ENCODE peak calls at places on chromosome 22, in ten cellular contexts. One of them, this sample, is unnamed.

GRCh38 chr22:30287626-30288413 is 1.5 kb downstream of the CASTOR1 start:
- DNase-seq in neuronal stem cell: peak; percentile 80
- DNase-seq in A549: peak; percentile 91
- DNase-seq in K562: peak; percentile 50
- DNase-seq in fibroblast of lung: peak; percentile 90
- DNase-seq in endodermal cell: peak; percentile 96
- DNase-seq in lung: peak; percentile 83
- DNase-seq in neural progenitor cell: peak; percentile 95
- DNase-seq in sigmoid colon: peak; percentile 96
- DNase-seq in H9: peak; percentile 96
- DNase-seq in this sample: peak; percentile 82

GRCh38 chr22:23688571-23688970 is 2.2 kb upstream of the RGL4 start:
- DNase-seq in sigmoid colon: no peak
- DNase-seq in endodermal cell: no peak
- DNase-seq in H9: no peak
- DNase-seq in neuronal stem cell: no peak
- DNase-seq in A549: no peak
- DNase-seq in fibroblast of lung: no peak
- DNase-seq in neural progenitor cell: no peak
- DNase-seq in lung: no peak
- DNase-seq in K562: no peak
- DNase-seq in this sample: no peak

GRCh38 chr22:44312766-44313165 is at the start of gene SHISAL1:
- DNase-seq in sigmoid colon: no peak
- DNase-seq in A549: no peak
- DNase-seq in H9: no peak
- DNase-seq in neural progenitor cell: no peak
- DNase-seq in neuronal stem cell: no peak
- DNase-seq in endodermal cell: no peak
- DNase-seq in fibroblast of lung: peak; percentile 74
- DNase-seq in K562: no peak
- DNase-seq in lung: no peak
- DNase-seq in this sample: no peak

GRCh38 chr22:39454385-39454871 is 2.4 kb upstream of the MGAT3 start:
- DNase-seq in neural progenitor cell: peak; percentile 52
- DNase-seq in A549: peak; percentile 64
- DNase-seq in endodermal cell: peak; percentile 79
- DNase-seq in lung: no peak
- DNase-seq in fibroblast of lung: peak; percentile 8
- DNase-seq in H9: peak; percentile 70
- DNase-seq in K562: no peak
- DNase-seq in neuronal stem cell: no peak
- DNase-seq in sigmoid colon: no peak
- DNase-seq in this sample: no peak

GRCh38 chr22:25161017-25161915 is 38.4 kb upstream of the CRYBB3 start:
- DNase-seq in fibroblast of lung: no peak
- DNase-seq in A549: no peak
- DNase-seq in H9: no peak
- DNase-seq in sigmoid colon: peak; percentile 52
- DNase-seq in endodermal cell: no peak
- DNase-seq in K562: no peak
- DNase-seq in lung: no peak
- DNase-seq in neural progenitor cell: no peak
- DNase-seq in neuronal stem cell: no peak
- DNase-seq in this sample: no peak

GRCh38 chr22:23242473-23243001 is 62.2 kb downstream of the BCR start:
- DNase-seq in lung: no peak
- DNase-seq in neuronal stem cell: peak; percentile 62
- DNase-seq in sigmoid colon: no peak
- DNase-seq in neural progenitor cell: peak; percentile 88
- DNase-seq in K562: no peak
- DNase-seq in endodermal cell: peak; percentile 98
- DNase-seq in A549: no peak
- DNase-seq in H9: peak; percentile 95
- DNase-seq in fibroblast of lung: peak; percentile 58
- DNase-seq in this sample: peak; percentile 85

GRCh38 chr22:40055143-40055926 is 60.6 kb downstream of the FAM83F start:
- DNase-seq in sigmoid colon: no peak
- DNase-seq in neuronal stem cell: no peak
- DNase-seq in A549: no peak
- DNase-seq in K562: peak; percentile 20
- DNase-seq in fibroblast of lung: no peak
- DNase-seq in neural progenitor cell: no peak
- DNase-seq in lung: no peak
- DNase-seq in endodermal cell: no peak
- DNase-seq in H9: no peak
- DNase-seq in this sample: no peak

GRCh38 chr22:37237371-37238268 is 6.4 kb downstream of the RAC2 start:
- DNase-seq in A549: no peak
- DNase-seq in endodermal cell: peak; percentile 70
- DNase-seq in fibroblast of lung: peak; percentile 74
- DNase-seq in sigmoid colon: peak; percentile 39
- DNase-seq in neuronal stem cell: no peak
- DNase-seq in K562: no peak
- DNase-seq in lung: no peak
- DNase-seq in neural progenitor cell: no peak
- DNase-seq in H9: no peak
- DNase-seq in this sample: no peak

GRCh38 chr22:31915499-31916065 is 28.8 kb upstream of the YWHAH start:
- DNase-seq in lung: no peak
- DNase-seq in H9: no peak
- DNase-seq in endodermal cell: no peak
- DNase-seq in K562: no peak
- DNase-seq in neural progenitor cell: no peak
- DNase-seq in neuronal stem cell: no peak
- DNase-seq in fibroblast of lung: no peak
- DNase-seq in A549: no peak
- DNase-seq in sigmoid colon: no peak
- DNase-seq in this sample: no peak

GRCh38 chr22:17234144-17234623 is 14.9 kb upstream of the ADA2 start:
- DNase-seq in A549: peak; percentile 45
- DNase-seq in H9: peak; percentile 98
- DNase-seq in fibroblast of lung: peak; percentile 6
- DNase-seq in K562: no peak
- DNase-seq in neural progenitor cell: peak; percentile 89
- DNase-seq in lung: no peak
- DNase-seq in neuronal stem cell: peak; percentile 59
- DNase-seq in sigmoid colon: no peak
- DNase-seq in endodermal cell: peak; percentile 97
- DNase-seq in this sample: peak; percentile 92

GRCh38 chr22:30606455-30607299 is at the start of gene TCN2:
- DNase-seq in neural progenitor cell: peak; percentile 96
- DNase-seq in neuronal stem cell: peak; percentile 93
- DNase-seq in fibroblast of lung: peak; percentile 85
- DNase-seq in endodermal cell: peak; percentile 97
- DNase-seq in lung: peak; percentile 72
- DNase-seq in A549: peak; percentile 58
- DNase-seq in K562: peak; percentile 53
- DNase-seq in H9: peak; percentile 97
- DNase-seq in sigmoid colon: peak; percentile 88
- DNase-seq in this sample: peak; percentile 86

GRCh38 chr22:27004434-27004833 is 347.0 kb downstream of the MIAT start:
- DNase-seq in K562: peak; percentile 21
- DNase-seq in endodermal cell: no peak
- DNase-seq in sigmoid colon: no peak
- DNase-seq in lung: no peak
- DNase-seq in A549: no peak
- DNase-seq in H9: peak; percentile 52
- DNase-seq in fibroblast of lung: no peak
- DNase-seq in neural progenitor cell: no peak
- DNase-seq in neuronal stem cell: no peak
- DNase-seq in this sample: peak; percentile 47

GRCh38 chr22:40215266-40215665 is 37.5 kb downstream of the TNRC6B start:
- DNase-seq in endodermal cell: no peak
- DNase-seq in K562: no peak
- DNase-seq in fibroblast of lung: no peak
- DNase-seq in neuronal stem cell: no peak
- DNase-seq in lung: peak; percentile 52
- DNase-seq in sigmoid colon: no peak
- DNase-seq in H9: peak; percentile 22
- DNase-seq in neural progenitor cell: no peak
- DNase-seq in A549: no peak
- DNase-seq in this sample: no peak

DNA sequence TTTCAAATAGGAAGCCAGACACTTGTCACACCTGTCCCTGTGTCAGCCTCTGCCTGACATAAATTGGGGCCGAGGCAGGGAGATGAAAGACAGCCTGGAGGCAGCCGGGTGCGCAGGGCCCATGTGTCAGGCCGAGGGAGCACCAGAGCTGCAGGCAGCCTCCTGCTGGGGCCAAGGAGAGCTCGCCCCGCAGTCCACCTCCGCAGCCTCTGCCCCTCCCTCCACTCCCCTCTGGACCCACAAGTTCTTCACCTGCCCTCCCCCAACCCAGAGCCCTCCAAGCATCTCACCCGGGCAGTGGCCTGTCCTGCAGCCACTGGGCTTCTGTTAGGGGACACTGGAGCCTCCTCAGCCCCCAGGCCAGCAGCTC is 8.8 kb downstream of the RTN4R start:
- DNase-seq in neuronal stem cell: no peak
- DNase-seq in H9: no peak
- DNase-seq in fibroblast of lung: no peak
- DNase-seq in sigmoid colon: no peak
- DNase-seq in K562: peak; percentile 66
- DNase-seq in lung: no peak
- DNase-seq in A549: no peak
- DNase-seq in endodermal cell: no peak
- DNase-seq in neural progenitor cell: no peak
- DNase-seq in this sample: no peak
- H3K4me1 ChIP-seq in neuronal stem cell: peaks cover 2% of the 10 kb centered on the region
- H3K4me1 ChIP-seq in H9: no peaks in the 10 kb centered on the region
- H3K4me1 ChIP-seq in fibroblast of lung: no peaks in the 10 kb centered on the region
- H3K4me1 ChIP-seq in sigmoid colon: no peaks in the 10 kb centered on the region
- H3K4me1 ChIP-seq in K562: peaks cover 13% of the 10 kb centered on the region
- H3K4me1 ChIP-seq in lung: no peaks in the 10 kb centered on the region
- H3K4me1 ChIP-seq in A549: no peaks in the 10 kb centered on the region
- H3K4me1 ChIP-seq in endodermal cell: no peaks in the 10 kb centered on the region
- H3K4me1 ChIP-seq in neural progenitor cell: no peaks in the 10 kb centered on the region
- H3K4me1 ChIP-seq in this sample: no peaks in the 10 kb centered on the region

GRCh38 chr22:48600681-48601080 is 1227.0 kb downstream of the BRD1 start:
- DNase-seq in K562: no peak
- DNase-seq in H9: no peak
- DNase-seq in endodermal cell: no peak
- DNase-seq in A549: no peak
- DNase-seq in neuronal stem cell: no peak
- DNase-seq in fibroblast of lung: no peak
- DNase-seq in neural progenitor cell: no peak
- DNase-seq in sigmoid colon: no peak
- DNase-seq in lung: no peak
- DNase-seq in this sample: no peak
- H3K9me3 ChIP-seq in K562: no peaks in the 10 kb centered on the region
- H3K9me3 ChIP-seq in H9: no peaks in the 10 kb centered on the region
- H3K9me3 ChIP-seq in endodermal cell: peaks cover 12% of the 10 kb centered on the region
- H3K9me3 ChIP-seq in A549: no peaks in the 10 kb centered on the region
- H3K9me3 ChIP-seq in neuronal stem cell: peaks cover 3% of the 10 kb centered on the region
- H3K9me3 ChIP-seq in fibroblast of lung: no peaks in the 10 kb centered on the region
- H3K9me3 ChIP-seq in neural progenitor cell: no peaks in the 10 kb centered on the region
- H3K9me3 ChIP-seq in sigmoid colon: no peaks in the 10 kb centered on the region
- H3K9me3 ChIP-seq in lung: peaks cover 7% of the 10 kb centered on the region
- H3K9me3 ChIP-seq in this sample: peaks cover 53% of the 10 kb centered on the region

GRCh38 chr22:50088096-50088495 is 1.7 kb upstream of the MOV10L1 start:
- DNase-seq in K562: no peak
- DNase-seq in neuronal stem cell: no peak
- DNase-seq in neural progenitor cell: no peak
- DNase-seq in endodermal cell: no peak
- DNase-seq in A549: no peak
- DNase-seq in lung: no peak
- DNase-seq in fibroblast of lung: no peak
- DNase-seq in sigmoid colon: no peak
- DNase-seq in H9: no peak
- DNase-seq in this sample: no peak

GRCh38 chr22:50085211-50085999 is at the start of gene MLC1:
- DNase-seq in H9: no peak
- DNase-seq in sigmoid colon: no peak
- DNase-seq in endodermal cell: peak; percentile 40
- DNase-seq in neural progenitor cell: no peak
- DNase-seq in fibroblast of lung: peak; percentile 88
- DNase-seq in K562: peak; percentile 36
- DNase-seq in lung: no peak
- DNase-seq in neuronal stem cell: no peak
- DNase-seq in A549: no peak
- DNase-seq in this sample: no peak

GRCh38 chr22:50086526-50086925 is 1.3 kb upstream of the MLC1 start:
- DNase-seq in fibroblast of lung: peak; percentile 87
- DNase-seq in A549: no peak
- DNase-seq in K562: no peak
- DNase-seq in sigmoid colon: no peak
- DNase-seq in lung: no peak
- DNase-seq in neural progenitor cell: no peak
- DNase-seq in endodermal cell: no peak
- DNase-seq in neuronal stem cell: no peak
- DNase-seq in H9: no peak
- DNase-seq in this sample: no peak

GRCh38 chr22:50089231-50090140 is at the start of gene MOV10L1:
- DNase-seq in lung: no peak
- DNase-seq in fibroblast of lung: peak; percentile 34
- DNase-seq in endodermal cell: peak; percentile 74
- DNase-seq in neuronal stem cell: no peak
- DNase-seq in K562: peak; percentile 62
- DNase-seq in sigmoid colon: no peak
- DNase-seq in neural progenitor cell: no peak
- DNase-seq in A549: no peak
- DNase-seq in H9: peak; percentile 70
- DNase-seq in this sample: no peak

GRCh38 chr22:50087646-50088045 is 2.2 kb upstream of the MOV10L1 start:
- DNase-seq in endodermal cell: no peak
- DNase-seq in sigmoid colon: no peak
- DNase-seq in K562: no peak
- DNase-seq in lung: no peak
- DNase-seq in fibroblast of lung: no peak
- DNase-seq in neural progenitor cell: no peak
- DNase-seq in A549: no peak
- DNase-seq in H9: no peak
- DNase-seq in neuronal stem cell: no peak
- DNase-seq in this sample: no peak
- H3K4me1 ChIP-seq in endodermal cell: no peaks in the 10 kb centered on the region
- H3K4me1 ChIP-seq in sigmoid colon: no peaks in the 10 kb centered on the region
- H3K4me1 ChIP-seq in K562: peaks cover 12% of the 10 kb centered on the region
- H3K4me1 ChIP-seq in lung: no peaks in the 10 kb centered on the region
- H3K4me1 ChIP-seq in fibroblast of lung: no peaks in the 10 kb centered on the region
- H3K4me1 ChIP-seq in neural progenitor cell: no peaks in the 10 kb centered on the region
- H3K4me1 ChIP-seq in A549: no peaks in the 10 kb centered on the region
- H3K4me1 ChIP-seq in H9: no peaks in the 10 kb centered on the region
- H3K4me1 ChIP-seq in neuronal stem cell: peaks cover 14% of the 10 kb centered on the region
- H3K4me1 ChIP-seq in this sample: peaks cover 1% of the 10 kb centered on the region

DNA sequence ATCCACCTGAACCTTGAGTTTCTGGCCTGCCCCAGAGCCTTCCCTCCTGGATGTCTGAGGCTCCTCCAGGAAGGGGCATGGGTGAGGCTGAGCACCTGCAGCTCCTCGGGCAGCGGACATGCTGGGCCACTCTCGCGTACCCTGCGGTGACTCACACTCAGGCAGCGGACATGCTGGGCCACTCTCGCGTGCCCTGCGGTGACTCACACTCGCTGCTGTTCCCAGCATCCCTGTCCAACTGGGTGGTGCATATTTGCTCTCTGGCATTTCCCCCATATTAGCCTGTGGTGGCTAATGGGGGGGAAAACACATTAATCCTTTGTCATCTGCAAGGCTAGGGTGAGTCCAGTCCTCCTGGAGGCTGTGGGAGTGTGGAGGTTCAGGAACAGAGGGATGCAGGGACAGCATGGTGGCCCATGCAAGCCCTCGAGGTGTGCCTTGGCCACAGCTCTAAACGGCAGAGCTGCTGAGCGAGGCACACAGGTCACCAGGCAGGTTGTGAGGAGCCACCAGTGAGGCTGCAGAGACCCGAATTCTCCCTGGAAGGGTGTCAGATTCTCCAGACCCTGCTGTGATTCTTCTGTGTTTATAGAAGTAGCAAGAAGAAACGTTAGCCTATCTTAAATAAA is 728.1 kb downstream of the BRD1 start:
- DNase-seq in endodermal cell: no peak
- DNase-seq in A549: peak; percentile 53
- DNase-seq in H9: no peak
- DNase-seq in fibroblast of lung: no peak
- DNase-seq in K562: no peak
- DNase-seq in neural progenitor cell: no peak
- DNase-seq in sigmoid colon: no peak
- DNase-seq in lung: no peak
- DNase-seq in neuronal stem cell: no peak
- DNase-seq in this sample: no peak
- H3K9me3 ChIP-seq in endodermal cell: no peaks in the 10 kb centered on the region
- H3K9me3 ChIP-seq in A549: no peaks in the 10 kb centered on the region
- H3K9me3 ChIP-seq in H9: no peaks in the 10 kb centered on the region
- H3K9me3 ChIP-seq in fibroblast of lung: peaks cover 2% of the 10 kb centered on the region
- H3K9me3 ChIP-seq in K562: no peaks in the 10 kb centered on the region
- H3K9me3 ChIP-seq in neural progenitor cell: no peaks in the 10 kb centered on the region
- H3K9me3 ChIP-seq in sigmoid colon: no peaks in the 10 kb centered on the region
- H3K9me3 ChIP-seq in lung: peaks cover 3% of the 10 kb centered on the region
- H3K9me3 ChIP-seq in neuronal stem cell: no peaks in the 10 kb centered on the region
- H3K9me3 ChIP-seq in this sample: peaks cover 32% of the 10 kb centered on the region